ENCODE peak calls at places on chromosomes 16 and 17, in nine cellular contexts. V, Z, E, O, J, U, Y, K and B are unnamed samples.

GRCh38 chr17:74842146-74842598 is 17.5 kb downstream of the GRIN2C start:
- DNase-seq in V (no peak), Z (no peak), E (no peak), O (no peak), J (no peak), U (no peak), Y (no peak), K (no peak), B (no peak)

GRCh38 chr17:31842416-31843381 is 16.3 kb downstream of the COPRS start:
- DNase-seq in V (peak; percentile 66), Z (peak; percentile 81), E (peak; percentile 69), O (peak; percentile 63), J (peak; percentile 43), U (peak; percentile 69), Y (peak; percentile 37), K (peak; percentile 53), B (peak; percentile 92)

GRCh38 chr16:49502136-49502881 is 128.7 kb downstream of the C16orf78 start:
- DNase-seq in V (no peak), Z (no peak), E (no peak), O (no peak), J (no peak), U (no peak), Y (no peak), K (no peak), B (no peak)

GRCh38 chr17:63483655-63484575 is 7.1 kb downstream of the ACE start:
- DNase-seq in V (no peak), Z (no peak), E (no peak), O (no peak), J (no peak), U (no peak), Y (no peak), K (no peak), B (no peak)

GRCh38 chr16:16797239-16797638 is 418.3 kb downstream of the NPIPA7 start:
- DNase-seq in V (no peak), Z (no peak), E (no peak), O (no peak), J (no peak), U (no peak), Y (no peak), K (no peak), B (peak; percentile 4)

GRCh38 chr17:68198931-68199836 is 48.7 kb upstream of the AMZ2 start:
- DNase-seq in V (no peak), Z (peak; percentile 30), E (no peak), O (no peak), J (no peak), U (no peak), Y (no peak), K (no peak), B (no peak)

GRCh38 chr16:56608876-56609462 is 585 bp downstream of the MT2A start:
- DNase-seq in V (peak; percentile 43), Z (no peak), E (peak; percentile 31), O (peak; percentile 34), J (no peak), U (no peak), Y (no peak), K (no peak), B (peak; percentile 25)

GRCh38 chr17:2064980-2065785 is 10.3 kb downstream of the HIC1 start:
- DNase-seq in V (no peak), Z (peak; percentile 78), E (no peak), O (no peak), J (peak; percentile 51), U (no peak), Y (no peak), K (no peak), B (no peak)

GRCh38 chr16:59108374-59108773 is 374.3 kb upstream of the GOT2 start:
- DNase-seq in V (no peak), Z (no peak), E (no peak), O (no peak), J (no peak), U (no peak), Y (no peak), K (no peak), B (no peak)

GRCh38 chr16:66489385-66489784 is 60.5 kb downstream of the TK2 start:
- DNase-seq in V (no peak), Z (no peak), E (no peak), O (no peak), J (no peak), U (no peak), Y (no peak), K (no peak), B (no peak)

GRCh38 chr17:69743091-69743490 is 328.6 kb downstream of the MAP2K6 start:
- DNase-seq in V (no peak), Z (no peak), E (no peak), O (no peak), J (no peak), U (no peak), Y (no peak), K (no peak), B (no peak)

GRCh38 chr16:14405611-14406537 is 224.2 kb downstream of the PARN start:
- DNase-seq in V (no peak), Z (peak; percentile 69), E (no peak), O (no peak), J (no peak), U (no peak), Y (no peak), K (no peak), B (peak; percentile 76)

GRCh38 chr16:89922477-89922883 is 662 bp upstream of the TUBB3 start:
- DNase-seq in V (peak; percentile 32), Z (no peak), E (peak; percentile 95), O (peak; percentile 69), J (no peak), U (peak; percentile 12), Y (no peak), K (peak; percentile 90), B (peak; percentile 38)

GRCh38 chr16:642189-643049 is 791 bp downstream of the MCRIP2 start:
- DNase-seq in V (peak; percentile 35), Z (peak; percentile 68), E (no peak), O (peak; percentile 63), J (no peak), U (no peak), Y (no peak), K (no peak), B (peak; percentile 48)

GRCh38 chr17:17952691-17953090 is 19.5 kb downstream of the TOM1L2 start:
- DNase-seq in V (no peak), Z (no peak), E (no peak), O (no peak), J (no peak), U (no peak), Y (no peak), K (no peak), B (no peak)